ENCODE peak calls at places on chromosomes 1 and 21, in ten cellular contexts. Q is fibroblast of lung, V is neuronal stem cell, T is PC-3, S is mesenchymal stem cell, O is A549, U is hepatocyte, L is K562, P is neural progenitor cell, R is HCT116. N is an unnamed sample.

GRCh38 chr21:29208666-29209059 is 78.2 kb downstream of the MAP3K7CL start:
- DNase-seq in Q (peak; percentile 96), V (no peak), T (peak; percentile 78), S (peak; percentile 83), O (no peak), U (no peak), L (no peak), P (no peak), R (no peak), N (no peak)

GRCh38 chr1:15617874-15618684 is 821 bp downstream of the DDI2 start:
- DNase-seq in Q (peak; percentile 21), V (no peak), T (peak; percentile 75), S (peak; percentile 41), O (no peak), U (peak; percentile 56), L (peak; percentile 75), P (no peak), R (no peak), N (peak; percentile 64)

GRCh38 chr1:154295408-154296235 is 23.2 kb downstream of the HAX1 start:
- DNase-seq in Q (no peak), V (no peak), T (no peak), S (peak; percentile 16), O (no peak), U (no peak), L (peak; percentile 50), P (no peak), R (peak; percentile 13), N (peak; percentile 29)

GRCh38 chr1:32988665-32989064 is 24.1 kb upstream of the RNF19B start:
- DNase-seq in Q (peak; percentile 96), V (no peak), T (peak; percentile 63), S (peak; percentile 49), O (no peak), U (no peak), L (no peak), P (no peak), R (no peak), N (no peak)

GRCh38 chr1:57109247-57109646 is 143.4 kb upstream of the C8B start:
- DNase-seq in Q (no peak), V (no peak), T (no peak), S (no peak), O (no peak), U (no peak), L (no peak), P (no peak), R (no peak), N (no peak)

GRCh38 chr1:224874775-224875174 is 54.7 kb upstream of the DNAH14 start:
- DNase-seq in Q (no peak), V (no peak), T (no peak), S (no peak), O (no peak), U (peak; percentile 19), L (no peak), P (peak; percentile 17), R (no peak), N (no peak)

GRCh38 chr1:41439234-41439633 is 45.2 kb downstream of the EDN2 start:
- DNase-seq in Q (no peak), V (no peak), T (no peak), S (no peak), O (no peak), U (no peak), L (no peak), P (no peak), R (no peak), N (no peak)

GRCh38 chr1:237913345-237913744 is 22.6 kb upstream of the ZP4 start:
- DNase-seq in Q (no peak), V (no peak), T (peak; percentile 10), S (no peak), O (no peak), U (no peak), L (no peak), P (no peak), R (no peak), N (no peak)

GRCh38 chr1:21685944-21686678 is 17.0 kb upstream of the RAP1GAP start:
- DNase-seq in Q (no peak), V (no peak), T (no peak), S (no peak), O (no peak), U (no peak), L (no peak), P (no peak), R (no peak), N (no peak)

GRCh38 chr1:209723761-209724693 is 19.4 kb downstream of the HSD11B1 start:
- DNase-seq in Q (no peak), V (no peak), T (no peak), S (no peak), O (no peak), U (no peak), L (no peak), P (no peak), R (no peak), N (no peak)

GRCh38 chr1:183289104-183289503 is 103.0 kb downstream of the LAMC2 start:
- DNase-seq in Q (no peak), V (no peak), T (no peak), S (no peak), O (no peak), U (no peak), L (no peak), P (no peak), R (no peak), N (no peak)

GRCh38 chr1:183290628-183291027 is 104.6 kb downstream of the LAMC2 start:
- DNase-seq in Q (no peak), V (no peak), T (no peak), S (no peak), O (no peak), U (no peak), L (no peak), P (no peak), R (no peak), N (no peak)

GRCh38 chr1:183293243-183293642 is 107.2 kb downstream of the LAMC2 start:
- DNase-seq in Q (no peak), V (no peak), T (no peak), S (no peak), O (no peak), U (no peak), L (no peak), P (no peak), R (no peak), N (no peak)

GRCh38 chr1:183291802-183292515 is 105.9 kb downstream of the LAMC2 start:
- DNase-seq in Q (peak; percentile 91), V (no peak), T (no peak), S (peak; percentile 30), O (no peak), U (peak; percentile 45), L (no peak), P (no peak), R (no peak), N (no peak)

GRCh38 chr1:183291216-183291762 is 105.2 kb downstream of the LAMC2 start:
- DNase-seq in Q (peak; percentile 65), V (no peak), T (no peak), S (no peak), O (no peak), U (no peak), L (no peak), P (no peak), R (no peak), N (no peak)
- H3K4me2 ChIP-seq in Q (no peak overlapping the region), V (no peak overlapping the region), T (no peak overlapping the region), S (no peak overlapping the region), O (no peak overlapping the region), U (no peak overlapping the region), L (no peak overlapping the region), P (no peak overlapping the region), R (no peak overlapping the region), N (no peak overlapping the region)

DNA sequence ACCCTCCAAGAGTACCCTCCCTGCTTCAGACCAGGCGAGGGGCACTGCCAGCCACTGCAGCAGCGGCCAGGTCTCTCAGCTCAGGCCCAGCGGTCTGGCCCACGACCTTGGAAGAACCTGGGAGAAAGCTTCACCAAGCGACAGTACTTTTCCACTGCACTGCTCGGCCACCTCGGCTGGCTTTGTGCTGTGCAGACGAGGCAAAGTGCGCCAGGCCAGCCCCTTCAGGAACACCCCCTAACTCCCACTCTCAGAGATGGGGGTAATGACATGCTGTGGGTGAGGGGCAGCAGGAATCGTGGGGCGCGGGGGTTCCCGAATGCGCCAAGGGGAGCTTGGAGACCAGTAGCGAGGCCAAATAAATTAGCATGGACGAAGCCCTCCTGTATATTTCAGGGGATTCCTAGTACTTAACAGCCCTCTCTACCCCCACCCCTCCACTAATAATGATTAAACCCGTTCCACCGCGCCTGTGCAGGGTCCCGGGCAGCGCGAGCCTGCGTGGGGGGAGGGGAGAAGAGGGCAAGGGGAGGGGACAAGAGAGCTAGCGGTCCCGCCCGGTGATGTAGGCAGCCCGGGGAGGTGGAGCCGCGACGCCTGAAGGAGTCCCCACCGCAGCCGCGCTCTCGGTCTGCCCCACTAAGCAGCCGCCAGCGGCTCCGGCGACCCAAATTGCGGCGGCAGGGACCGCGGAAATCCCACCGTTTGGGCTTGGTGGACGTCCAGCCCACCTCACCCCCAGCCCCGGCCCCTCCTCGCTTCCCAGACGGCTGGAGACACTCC is at the start of gene FAM43B:
- DNase-seq in Q (peak; percentile 58), V (peak; percentile 80), T (no peak), S (peak; percentile 63), O (peak; percentile 77), U (peak; percentile 80), L (peak; percentile 73), P (peak; percentile 86), R (no peak), N (no peak)
- H3K4me2 ChIP-seq in Q (peak within 1 kb of the TSS; percentile 35), V (peak within 1 kb of the TSS; percentile 100), T (peak within 1 kb of the TSS; percentile 69), S (peak within 1 kb of the TSS; percentile 66), O (peak within 1 kb of the TSS; percentile 95), U (peak within 1 kb of the TSS; percentile 94), L (peak within 1 kb of the TSS; percentile 16), P (peak within 1 kb of the TSS; percentile 87), R (no peak within 1 kb of the TSS), N (peak within 1 kb of the TSS; percentile 55)

GRCh38 chr1:109623601-109624161 is 4.0 kb downstream of the AMPD2 start:
- DNase-seq in Q (no peak), V (no peak), T (no peak), S (no peak), O (no peak), U (no peak), L (no peak), P (no peak), R (no peak), N (no peak)
- H3K4me2 ChIP-seq in Q (no peak overlapping the region), V (no peak overlapping the region), T (no peak overlapping the region), S (no peak overlapping the region), O (no peak overlapping the region), U (peak overlapping the region; percentile 93), L (peak overlapping the region; percentile 31), P (no peak overlapping the region), R (no peak overlapping the region), N (peak overlapping the region; percentile 97)

DNA sequence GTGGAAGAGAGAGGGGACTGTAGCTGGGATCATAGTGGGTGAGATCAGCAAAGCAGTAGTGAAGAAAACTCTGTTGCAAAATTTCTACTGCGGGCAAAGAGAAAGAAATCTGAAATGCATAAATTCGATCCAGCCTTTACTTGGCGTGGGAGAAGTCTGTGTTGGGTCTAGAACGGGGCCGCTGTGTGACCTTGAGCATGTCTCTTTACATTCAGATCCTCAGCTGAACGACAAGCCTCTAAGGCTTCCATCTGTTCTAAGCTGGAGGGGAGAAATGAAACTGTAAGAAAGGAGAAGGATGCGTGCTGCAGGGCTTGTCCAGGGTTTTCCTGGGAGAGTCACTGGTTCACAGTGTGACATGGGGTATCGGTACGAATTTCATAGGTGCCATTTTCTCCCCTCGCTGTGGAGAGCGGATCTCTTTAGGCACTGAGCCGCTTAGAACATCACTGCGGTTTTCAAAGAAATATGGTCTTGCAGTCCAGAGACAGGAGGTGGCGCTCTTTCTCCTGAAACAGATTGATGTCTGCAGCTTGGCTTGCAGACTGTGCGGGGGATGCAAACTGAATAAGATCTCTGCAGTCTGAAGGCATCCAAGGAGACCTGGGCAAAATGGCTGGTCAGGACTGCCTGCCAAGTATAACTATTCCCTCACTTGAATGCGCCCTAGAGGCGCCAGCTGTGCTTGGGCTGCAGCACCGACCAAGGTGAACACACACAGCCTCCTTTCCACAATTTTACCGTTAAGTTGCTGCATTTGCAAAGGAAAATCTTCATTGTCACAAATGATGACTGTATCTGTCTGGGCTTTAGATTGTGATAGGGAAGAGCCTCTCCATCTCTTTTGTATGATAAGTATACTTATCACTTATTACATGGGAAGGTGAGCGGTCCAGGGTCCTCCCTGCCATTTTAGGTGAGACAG is 104.1 kb downstream of the XCL2 start:
- DNase-seq in Q (peak; percentile 84), V (peak; percentile 79), T (peak; percentile 96), S (peak; percentile 84), O (peak; percentile 60), U (peak; percentile 90), L (peak; percentile 61), P (peak; percentile 93), R (peak; percentile 80), N (peak; percentile 50)
- H3K4me2 ChIP-seq in Q (peak overlapping the region; percentile 89), V (no peak overlapping the region), T (peak overlapping the region; percentile 83), S (peak overlapping the region; percentile 49), O (peak overlapping the region; percentile 72), U (peak overlapping the region; percentile 74), L (peak overlapping the region; percentile 58), P (peak overlapping the region; percentile 59), R (peak overlapping the region; percentile 81), N (no peak overlapping the region)

N was measured in OCI-LY7.